ENCODE peak calls at places on chromosome 13, in seven cellular contexts. W, R, I, K, Y, Q and G are unnamed samples.

GRCh38 chr13:92657565-92657964 is 569.0 kb upstream of the GPC6 start:
- DNase-seq in W (peak; percentile 2), R (peak; percentile 1), I (no peak), K (no peak), Y (no peak), Q (peak; percentile 14), G (no peak)

GRCh38 chr13:49652691-49653305 is 24.5 kb downstream of the ARL11 start:
- DNase-seq in W (peak; percentile 61), R (peak; percentile 10), I (peak; percentile 36), K (no peak), Y (peak; percentile 70), Q (peak; percentile 54), G (peak; percentile 82)

GRCh38 chr13:21501709-21502108 is 42.6 kb upstream of the ZDHHC20 start:
- DNase-seq in W (no peak), R (no peak), I (no peak), K (no peak), Y (peak; percentile 38), Q (no peak), G (peak; percentile 73)

GRCh38 chr13:73138276-73138950 is 79.6 kb downstream of the KLF5 start:
- DNase-seq in W (peak; percentile 81), R (peak; percentile 76), I (no peak), K (no peak), Y (no peak), Q (peak; percentile 73), G (peak; percentile 25)

GRCh38 chr13:43792456-43792855 is 5.7 kb upstream of the ENOX1 start:
- DNase-seq in W (no peak), R (no peak), I (no peak), K (no peak), Y (no peak), Q (no peak), G (no peak)

GRCh38 chr13:45705936-45706335 is 3.8 kb downstream of the CBY2 start:
- DNase-seq in W (no peak), R (no peak), I (no peak), K (no peak), Y (no peak), Q (no peak), G (no peak)

GRCh38 chr13:29934531-29935308 is 84.3 kb upstream of the UBL3 start:
- DNase-seq in W (no peak), R (no peak), I (no peak), K (no peak), Y (no peak), Q (no peak), G (no peak)

GRCh38 chr13:80704369-80704768 is 363.4 kb upstream of the SPRY2 start:
- DNase-seq in W (no peak), R (no peak), I (no peak), K (no peak), Y (no peak), Q (no peak), G (no peak)

GRCh38 chr13:113064534-113065405 is 40.8 kb upstream of the F7 start:
- DNase-seq in W (peak; percentile 6), R (peak; percentile 60), I (no peak), K (no peak), Y (no peak), Q (peak; percentile 49), G (peak; percentile 8)

GRCh38 chr13:34151885-34152284 is 333.9 kb downstream of the RFC3 start:
- DNase-seq in W (peak; percentile 80), R (no peak), I (no peak), K (no peak), Y (no peak), Q (no peak), G (no peak)

GRCh38 chr13:42847891-42848663 is 66.7 kb downstream of the FAM216B start:
- DNase-seq in W (no peak), R (peak; percentile 8), I (no peak), K (no peak), Y (no peak), Q (peak; percentile 56), G (no peak)

GRCh38 chr13:86464193-86464592 is 665.0 kb upstream of the SLITRK6 start:
- DNase-seq in W (no peak), R (no peak), I (no peak), K (no peak), Y (no peak), Q (no peak), G (peak; percentile 24)

GRCh38 chr13:31122544-31123260 is 39.0 kb downstream of the HSPH1 start:
- DNase-seq in W (no peak), R (no peak), I (no peak), K (no peak), Y (no peak), Q (no peak), G (no peak)

GRCh38 chr13:100673376-100673830 is 1.2 kb downstream of the TMTC4 start:
- DNase-seq in W (no peak), R (no peak), I (no peak), K (no peak), Y (peak; percentile 47), Q (no peak), G (peak; percentile 72)

GRCh38 chr13:110624766-110625756 is 9.7 kb downstream of the NAXD start:
- DNase-seq in W (no peak), R (no peak), I (peak; percentile 55), K (no peak), Y (no peak), Q (no peak), G (no peak)

GRCh38 chr13:112444001-112444311 is 67.8 kb downstream of the SPACA7 start:
- DNase-seq in W (peak; percentile 76), R (peak; percentile 42), I (peak; percentile 79), K (peak; percentile 64), Y (peak; percentile 90), Q (peak; percentile 26), G (peak; percentile 82)

GRCh38 chr13:99703908-99704307 is 202.6 kb downstream of the TM9SF2 start:
- DNase-seq in W (no peak), R (no peak), I (no peak), K (no peak), Y (no peak), Q (no peak), G (no peak)

GRCh38 chr13:47326061-47326460 is 429.2 kb upstream of the HTR2A start:
- DNase-seq in W (no peak), R (peak; percentile 49), I (no peak), K (no peak), Y (no peak), Q (peak; percentile 36), G (no peak)

GRCh38 chr13:42991892-42992584 is at the start of gene EPSTI1:
- DNase-seq in W (peak; percentile 87), R (peak; percentile 74), I (peak; percentile 31), K (no peak), Y (peak; percentile 60), Q (peak; percentile 87), G (peak; percentile 90)

GRCh38 chr13:64640002-64640401 is 2590.1 kb downstream of the PCDH9 start:
- DNase-seq in W (no peak), R (peak; percentile 31), I (no peak), K (no peak), Y (no peak), Q (peak; percentile 5), G (no peak)

GRCh38 chr13:100722517-100722916 is 47.9 kb upstream of the TMTC4 start:
- DNase-seq in W (no peak), R (no peak), I (no peak), K (no peak), Y (peak; percentile 51), Q (no peak), G (peak; percentile 50)

GRCh38 chr13:43214124-43214523 is 190.7 kb downstream of the DNAJC15 start:
- DNase-seq in W (no peak), R (no peak), I (no peak), K (no peak), Y (no peak), Q (no peak), G (no peak)

GRCh38 chr13:51453959-51454703 is 1.3 kb upstream of the INTS6 start:
- DNase-seq in W (peak; percentile 51), R (peak; percentile 6), I (peak; percentile 8), K (no peak), Y (no peak), Q (peak; percentile 55), G (peak; percentile 61)

GRCh38 chr13:41054919-41055619 is 6.2 kb upstream of the WBP4 start:
- DNase-seq in W (no peak), R (no peak), I (no peak), K (no peak), Y (no peak), Q (no peak), G (peak; percentile 52)
- H3K9ac ChIP-seq in W (no peak overlapping the region), R (no peak overlapping the region), I (no peak overlapping the region), K (no peak overlapping the region), Y (no peak overlapping the region), Q (peak overlapping the region; percentile 84), G (no peak overlapping the region)

DNA sequence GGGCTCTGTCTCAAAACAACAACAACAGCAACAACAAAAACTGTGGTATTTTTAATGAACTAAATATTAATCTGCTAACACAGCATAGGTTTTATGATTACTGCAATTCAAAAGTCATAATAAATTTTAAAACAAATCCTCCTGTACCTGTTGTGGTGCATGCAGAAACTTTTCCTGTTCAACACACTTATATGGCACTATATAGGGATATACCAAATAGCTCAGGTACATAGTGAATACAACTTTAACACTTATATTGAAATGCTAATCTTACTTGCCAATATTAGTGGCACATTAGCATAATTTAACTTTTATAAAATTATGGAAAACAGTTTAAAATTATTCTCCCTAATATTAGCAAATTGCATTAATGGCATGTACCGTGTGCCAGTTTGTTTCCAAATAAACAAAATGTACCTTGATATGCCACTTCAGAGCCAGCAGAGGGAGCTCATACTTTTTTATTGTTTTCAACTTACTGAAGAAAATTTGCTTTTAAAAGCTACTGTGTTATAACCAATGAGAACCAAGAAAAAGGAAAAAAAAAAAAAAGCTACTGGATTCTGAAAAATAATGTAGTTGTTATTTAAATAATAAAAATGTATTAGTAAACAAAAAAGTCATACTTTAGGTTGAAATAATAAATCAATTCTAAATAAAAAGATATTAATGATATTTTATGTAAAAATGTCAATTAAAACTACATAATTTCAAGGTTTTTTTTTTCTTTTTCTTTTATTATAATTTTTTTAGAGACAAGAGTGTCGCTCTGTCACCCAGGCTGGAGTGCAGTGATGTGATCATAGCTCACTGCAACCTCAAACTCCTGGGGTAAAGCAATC is 18.0 kb upstream of the RBM26 start:
- DNase-seq in W (peak; percentile 85), R (peak; percentile 63), I (no peak), K (no peak), Y (no peak), Q (peak; percentile 65), G (peak; percentile 47)
- H3K4ac ChIP-seq in W (no peak overlapping the region), R (no peak overlapping the region), I (no peak overlapping the region), K (no peak overlapping the region), Y (no peak overlapping the region), Q (no peak overlapping the region), G (no peak overlapping the region)

DNA sequence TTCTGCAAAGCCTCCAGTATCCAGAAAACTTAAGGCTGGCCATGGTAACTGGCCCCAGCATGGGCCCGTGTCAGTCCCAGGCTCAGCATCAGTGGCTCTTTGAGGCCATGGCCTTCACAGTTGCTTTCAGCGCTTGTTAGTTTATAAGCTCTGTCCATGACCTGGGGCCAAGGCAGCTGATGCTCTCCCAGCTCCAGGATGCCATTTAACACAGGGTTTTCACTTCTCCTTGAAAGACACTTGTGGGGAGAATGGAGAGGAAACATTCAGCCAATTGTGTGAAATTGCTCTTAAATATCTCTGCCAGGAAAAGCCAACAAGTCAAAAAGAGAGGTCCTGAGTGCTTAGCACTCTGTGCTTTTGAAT is 321.3 kb downstream of the FOXO1 start:
- DNase-seq in W (no peak), R (no peak), I (no peak), K (no peak), Y (no peak), Q (no peak), G (no peak)
- H2BK5ac ChIP-seq in W (no peak overlapping the region), R (no peak overlapping the region), I (no peak overlapping the region), K (no peak overlapping the region), Y (no peak overlapping the region), Q (no peak overlapping the region), G (no peak overlapping the region)

DNA sequence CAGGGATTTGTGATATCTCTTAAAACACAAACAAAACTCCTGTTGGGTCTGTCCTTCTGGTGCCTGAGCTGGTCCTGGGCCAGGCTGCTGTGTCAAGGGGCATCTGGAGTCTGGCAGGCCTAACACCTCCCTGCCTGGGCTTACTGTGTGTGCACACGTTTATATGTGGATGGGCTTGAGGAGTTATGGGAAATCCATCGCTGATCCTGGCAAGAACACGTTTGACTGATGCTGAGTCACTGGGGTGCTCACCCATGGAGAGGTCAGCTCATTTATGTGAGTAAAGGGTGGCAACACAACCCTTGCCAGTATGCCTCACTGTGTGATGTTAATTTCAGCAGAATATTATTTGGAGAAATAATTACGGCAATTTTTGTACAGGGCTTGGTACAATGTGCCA is 44.5 kb upstream of the PCDH8 start:
- DNase-seq in W (no peak), R (no peak), I (no peak), K (no peak), Y (no peak), Q (no peak), G (no peak)
- H3K9ac ChIP-seq in W (no peak overlapping the region), R (no peak overlapping the region), I (no peak overlapping the region), K (no peak overlapping the region), Y (no peak overlapping the region), Q (no peak overlapping the region), G (no peak overlapping the region)